ENCODE peak calls at places on chromosomes 4 and X, in ten cellular contexts. G is GM20000; S is activated CD4-positive, alpha-beta T cell treated with anti-CD3 and anti-CD28 coated beads, Interleukin-2, amount 50 U/mL, for 4 hours; N is ELR; D is T-helper 9 cell; B is fibroblast of pulmonary artery; K is iPS-NIHi11; I is upper lobe of right lung; X is choroid plexus epithelial cell; V is AG04450. P is an unnamed sample.

GRCh38 chr4:17616283-17616682 is 1.8 kb downstream of the MED28 start:
- DNase-seq in G (no peak), B (no peak), D (no peak), I (no peak), N (no peak), S (no peak), V (no peak), X (no peak), K (no peak), P (no peak)

GRCh38 chrX:56975611-56976010 is 19.7 kb downstream of the SPIN3 start:
- DNase-seq in I (no peak), V (no peak), N (no peak), D (no peak), B (peak), X (no peak), G (no peak), K (no peak), S (no peak), P (no peak)

GRCh38 chr4:149911371-149911770 is 95.7 kb upstream of the IQCM start:
- DNase-seq in G (no peak), D (no peak), X (no peak), B (no peak), S (no peak), K (no peak), V (no peak), N (no peak), I (no peak), P (no peak)

GRCh38 chr4:65546882-65547281 is 123.4 kb downstream of the EPHA5 start:
- DNase-seq in N (no peak), V (no peak), X (no peak), K (no peak), D (no peak), G (no peak), B (no peak), I (no peak), S (no peak), P (no peak)

GRCh38 chr4:161343188-161343950 is 820.4 kb downstream of the FSTL5 start:
- DNase-seq in I (no peak), N (no peak), G (no peak), K (no peak), B (no peak), X (no peak), S (no peak), D (no peak), V (no peak), P (no peak)

GRCh38 chr4:186161138-186161537 is 30.2 kb upstream of the CYP4V2 start:
- DNase-seq in D (no peak), X (no peak), K (no peak), V (no peak), G (peak), N (no peak), S (no peak), B (no peak), I (no peak), P (peak)

GRCh38 chr4:74203467-74203866 is 45.5 kb downstream of the MTHFD2L start:
- DNase-seq in V (no peak), K (no peak), X (peak), S (no peak), G (no peak), I (no peak), D (no peak), B (peak), N (no peak), P (no peak)

GRCh38 chr4:83320548-83320947 is 14.1 kb downstream of the HPSE start:
- DNase-seq in N (peak), V (no peak), K (no peak), X (peak), S (no peak), D (no peak), G (no peak), I (peak), B (peak), P (no peak)

GRCh38 chr4:15003891-15004700 is 1.8 kb downstream of the CPEB2 start:
- DNase-seq in X (no peak), I (peak), G (peak), B (no peak), N (peak), D (peak), S (peak), V (no peak), K (peak), P (peak)

GRCh38 chr4:10074076-10074766 is 42.4 kb downstream of the WDR1 start:
- DNase-seq in N (no peak), G (no peak), V (no peak), I (no peak), D (no peak), B (no peak), K (no peak), X (no peak), S (no peak), P (no peak)

GRCh38 chrX:150406559-150406958 is 43.4 kb downstream of the MAMLD1 start:
- DNase-seq in N (no peak), K (no peak), V (no peak), S (no peak), B (no peak), X (no peak), G (no peak), I (no peak), D (no peak), P (no peak)

P was measured in stimulated activated naive CD4-positive, alpha-beta T cell treated with Interleukin-2 at 50 U/mL for 16 hours.